ENCODE peak calls at places on chromosome 4, in seven cellular contexts. K is bronchial epithelial cell; V is psoas muscle; B is left ventricle myocardium inferior; H is heart left ventricle; Y is choroid plexus epithelial cell; A is CD4-positive, alpha-beta T cell. U is an unnamed sample.

GRCh38 chr4:7256989-7257810 is 64.9 kb downstream of the SORCS2 start:
- DNase-seq in K (no peak), Y (peak; percentile 59), B (peak; percentile 82), A (no peak), H (peak; percentile 88), V (peak; percentile 64), U (no peak)

GRCh38 chr4:76630748-76631147 is 195.7 kb downstream of the SHROOM3 start:
- DNase-seq in K (no peak), Y (no peak), A (no peak), V (no peak), B (no peak), H (no peak), U (no peak)

GRCh38 chr4:165204462-165204830 is 2.9 kb upstream of the KLHL2 start:
- DNase-seq in V (no peak), A (no peak), Y (peak; percentile 56), B (no peak), H (no peak), K (peak; percentile 77), U (no peak)

GRCh38 chr4:169314906-169315305 is 44.1 kb upstream of the SH3RF1 start:
- DNase-seq in B (peak; percentile 79), A (no peak), Y (peak; percentile 83), K (peak; percentile 94), V (peak; percentile 51), H (peak; percentile 77), U (peak; percentile 77)

GRCh38 chr4:83552085-83552484 is 16.2 kb downstream of the GPAT3 start:
- DNase-seq in B (no peak), A (no peak), H (no peak), K (peak; percentile 53), Y (no peak), V (no peak), U (peak; percentile 14)

GRCh38 chr4:70705146-70705855 is 16.5 kb upstream of the RUFY3 start:
- DNase-seq in H (peak; percentile 84), V (peak; percentile 83), A (peak; percentile 60), B (peak; percentile 77), K (peak; percentile 33), Y (peak; percentile 54), U (peak; percentile 56)

GRCh38 chr4:85187106-85187505 is 220.6 kb upstream of the WDFY3 start:
- DNase-seq in K (no peak), Y (no peak), B (no peak), V (no peak), H (no peak), A (no peak), U (no peak)

GRCh38 chr4:8282742-8283141 is 13.2 kb downstream of the HTRA3 start:
- DNase-seq in Y (no peak), A (no peak), K (no peak), B (peak; percentile 12), H (peak; percentile 18), V (peak; percentile 10), U (no peak)

GRCh38 chr4:176193898-176194297 is 1.5 kb downstream of the SPATA4 start:
- DNase-seq in H (no peak), B (no peak), V (no peak), A (no peak), Y (peak; percentile 17), K (peak; percentile 96), U (no peak)

GRCh38 chr4:137367608-137368007 is 164.7 kb downstream of the PCDH18 start:
- DNase-seq in Y (peak; percentile 84), K (peak; percentile 98), B (no peak), V (no peak), H (no peak), A (no peak), U (no peak)

GRCh38 chr4:53764761-53765490 is 173.6 kb upstream of the LNX1 start:
- DNase-seq in B (no peak), H (no peak), V (no peak), Y (peak; percentile 34), K (no peak), A (no peak), U (no peak)

GRCh38 chr4:119526786-119527550 is 101.6 kb downstream of the PDE5A start:
- DNase-seq in Y (no peak), B (no peak), V (no peak), K (no peak), A (no peak), H (no peak), U (no peak)

GRCh38 chr4:85895755-85896154 is 420.8 kb downstream of the ARHGAP24 start:
- DNase-seq in H (no peak), V (no peak), A (no peak), B (no peak), K (no peak), Y (no peak), U (no peak)

GRCh38 chr4:111204807-111205206 is 581.9 kb upstream of the PITX2 start:
- DNase-seq in V (no peak), H (no peak), K (no peak), B (no peak), A (no peak), Y (no peak), U (no peak)

GRCh38 chr4:157291071-157291470 is 70.5 kb downstream of the GRIA2 start:
- DNase-seq in V (no peak), B (no peak), H (no peak), A (no peak), Y (peak; percentile 5), K (no peak), U (peak; percentile 5)

GRCh38 chr4:120544838-120545237 is 377.7 kb downstream of the PRDM5 start:
- DNase-seq in A (no peak), B (no peak), V (no peak), K (no peak), Y (no peak), H (no peak), U (peak; percentile 0)

GRCh38 chr4:52051615-52052474 is 741 bp downstream of the SPATA18 start:
- DNase-seq in B (peak; percentile 74), H (peak; percentile 86), Y (peak; percentile 94), V (peak; percentile 66), A (no peak), K (peak; percentile 95), U (peak; percentile 54)

GRCh38 chr4:148954011-148954749 is 512.0 kb upstream of the NR3C2 start:
- DNase-seq in A (no peak), Y (no peak), V (no peak), K (no peak), B (no peak), H (no peak), U (no peak)

GRCh38 chr4:170465434-170465833 is 375.7 kb upstream of the AADAT start:
- DNase-seq in B (no peak), H (no peak), A (no peak), V (no peak), K (no peak), Y (no peak), U (no peak)

GRCh38 chr4:1862055-1862911 is 6.3 kb upstream of the LETM1 start:
- DNase-seq in A (no peak), K (no peak), H (no peak), V (no peak), B (no peak), Y (no peak), U (no peak)

GRCh38 chr4:189084671-189085070 is 856.0 kb upstream of the FRG1 start:
- DNase-seq in A (no peak), K (no peak), H (no peak), Y (no peak), B (no peak), V (no peak), U (no peak)
- TF ChIP-seq CTCF in A (no peak), K (no peak), H (no peak), Y (no peak), B (no peak), V (no peak), U (no peak)

DNA sequence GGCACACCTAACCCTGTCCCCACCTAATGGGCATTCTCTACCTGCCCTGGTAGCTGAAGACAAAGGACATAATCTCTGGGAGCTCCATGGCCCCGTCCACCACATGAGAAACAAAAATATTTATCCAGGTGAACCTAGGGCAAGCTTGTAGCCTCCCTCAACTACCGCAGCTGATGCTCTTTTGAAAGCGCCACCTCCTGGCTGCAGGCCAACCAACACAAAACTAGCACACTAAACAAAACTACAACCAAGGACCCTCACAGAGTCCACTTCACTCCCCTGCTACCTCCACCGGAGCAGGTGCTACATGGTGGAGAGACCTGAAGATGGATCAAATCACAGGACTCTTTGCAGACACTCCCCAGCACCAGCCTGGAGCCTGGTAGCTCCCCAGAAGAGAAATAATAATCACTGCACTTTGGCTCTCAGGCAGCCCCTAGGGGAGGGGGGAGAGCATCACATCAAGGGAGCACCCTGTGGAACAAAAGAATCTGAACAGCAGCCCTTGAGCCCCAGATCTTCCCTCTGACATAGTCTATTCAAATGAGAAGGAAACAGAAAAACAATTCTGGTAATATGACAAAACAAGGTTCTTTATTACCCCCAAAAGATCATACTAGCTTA is 111.3 kb upstream of the ATP8A1 start:
- DNase-seq in B (no peak), A (no peak), V (no peak), K (no peak), Y (no peak), H (no peak), U (no peak)
- TF ChIP-seq CTCF in B (no peak), A (no peak), V (no peak), K (no peak), Y (no peak), H (no peak), U (no peak)

DNA sequence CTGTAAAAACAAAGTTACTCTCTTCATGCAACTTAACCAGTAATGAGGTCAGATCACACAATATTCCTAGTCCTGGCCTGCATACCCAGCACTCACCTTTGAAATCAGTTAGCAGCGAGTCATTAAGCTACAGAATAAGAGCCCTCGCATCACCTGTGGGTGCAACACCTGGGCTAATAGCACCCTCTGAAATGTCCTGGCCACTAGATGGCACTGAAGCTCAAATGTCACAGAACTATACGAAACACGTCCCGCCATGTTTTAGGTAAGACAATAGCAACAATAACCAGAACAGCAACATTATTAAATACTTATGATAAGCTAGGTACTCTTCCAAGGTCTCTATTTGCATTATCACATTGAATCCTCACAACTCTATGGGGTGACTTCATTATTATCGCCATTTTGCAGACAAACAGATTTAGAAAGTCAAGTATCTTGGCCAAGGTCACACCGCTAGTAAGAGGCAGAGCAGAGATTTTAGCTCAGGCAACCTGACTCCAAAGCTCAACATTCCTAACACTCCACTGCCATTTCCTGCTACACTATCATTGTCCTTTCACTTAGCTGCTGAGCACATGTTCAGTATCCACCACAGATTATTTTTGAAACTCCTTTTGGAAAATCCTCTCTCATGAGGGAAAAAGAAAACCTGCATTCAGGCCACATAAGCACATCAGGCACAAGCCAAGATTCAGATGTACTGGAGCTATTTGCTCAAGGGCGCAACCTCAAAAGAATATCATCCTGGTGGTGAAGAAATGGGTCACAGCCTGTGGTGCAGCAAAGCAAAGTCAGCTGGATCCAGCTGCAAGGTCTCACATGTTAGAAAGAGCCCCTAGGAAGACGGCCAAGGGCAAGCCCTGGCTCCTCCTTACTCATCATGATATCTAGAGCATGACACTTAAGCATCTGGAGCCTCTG is 59.5 kb upstream of the KDR start:
- DNase-seq in Y (peak; percentile 92), V (peak; percentile 24), H (peak; percentile 41), B (peak; percentile 24), A (peak; percentile 7), K (no peak), U (no peak)
- TF ChIP-seq CTCF in Y (peak; percentile 42), V (peak; percentile 11), H (no peak), B (peak; percentile 38), A (peak; percentile 32), K (peak; percentile 41), U (peak; percentile 47)

DNA sequence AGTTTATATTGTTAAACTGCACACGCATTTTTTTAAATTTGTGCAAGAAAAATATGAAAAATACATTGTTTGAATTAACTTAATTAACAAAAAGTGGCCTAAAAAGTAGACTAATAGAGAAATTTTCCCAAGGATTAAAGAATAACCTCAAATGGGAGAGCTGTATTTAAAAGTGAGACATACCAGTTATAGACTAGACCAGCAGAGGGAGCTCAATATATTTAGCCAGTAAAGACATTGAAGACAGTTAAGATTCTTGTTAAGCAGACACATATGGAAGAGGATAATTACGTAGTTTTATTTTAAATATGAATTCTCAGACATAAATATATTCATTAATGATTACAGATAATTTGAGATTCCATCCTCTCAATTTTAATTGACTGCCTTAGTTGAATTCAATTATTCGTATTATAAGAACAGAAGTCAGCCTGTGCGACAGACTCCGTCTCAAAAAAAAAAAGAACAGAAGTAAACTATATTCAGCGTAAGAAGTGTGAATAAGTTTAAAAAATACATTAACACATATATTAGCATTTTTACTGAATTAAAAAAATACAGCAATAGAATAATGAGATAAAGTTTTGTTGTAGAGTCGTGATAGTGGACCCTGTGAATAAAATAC is 64.8 kb downstream of the GLRA3 start:
- DNase-seq in B (no peak), K (peak; percentile 54), A (no peak), H (no peak), Y (peak; percentile 81), V (no peak), U (peak; percentile 61)
- TF ChIP-seq CTCF in B (peak; percentile 62), K (peak; percentile 29), A (peak; percentile 18), H (peak; percentile 20), Y (peak; percentile 63), V (peak; percentile 25), U (peak; percentile 82)

U was measured in A673.